ENCODE peak calls at places on chromosomes 1 and 21, in ten cellular contexts. D, E, Z, T, L, P, Q, S, M and O are unnamed samples.
A peak's percentile ranks its signal among the peaks of the same experiment; 100 is the strongest.

GRCh38 chr1:22804333-22804906 is 93.8 kb downstream of the EPHB2 start:
- DNase-seq in M (no peak), T (no peak), P (no peak), S (no peak), Q (no peak), E (no peak), L (no peak), Z (no peak), D (no peak), O (no peak)

GRCh38 chr1:208595745-208596144 is 351.6 kb upstream of the PLXNA2 start:
- DNase-seq in D (no peak), Z (no peak), M (peak; percentile 25), L (no peak), Q (no peak), T (no peak), E (no peak), S (no peak), P (no peak), O (no peak)

GRCh38 chr1:212655668-212656440 is 43.8 kb downstream of the BATF3 start:
- DNase-seq in L (no peak), P (no peak), Z (no peak), D (peak; percentile 91), E (no peak), T (no peak), Q (no peak), M (no peak), S (no peak), O (no peak)

GRCh38 chr1:181676269-181676668 is 193.0 kb downstream of the CACNA1E start:
- DNase-seq in T (no peak), E (no peak), L (no peak), D (peak; percentile 46), S (peak; percentile 29), M (peak; percentile 54), Z (no peak), Q (no peak), P (no peak), O (peak; percentile 53)

GRCh38 chr21:26966360-26966977 is 419 bp downstream of the ADAMTS5 start:
- DNase-seq in Z (no peak), D (peak; percentile 73), S (no peak), T (peak; percentile 40), M (peak; percentile 25), P (peak; percentile 65), Q (no peak), E (no peak), L (no peak), O (no peak)

GRCh38 chr1:93446837-93447451 is 974 bp upstream of the FNBP1L start:
- DNase-seq in P (no peak), S (no peak), E (peak; percentile 69), T (no peak), L (peak; percentile 6), Z (no peak), M (peak; percentile 24), D (no peak), Q (no peak), O (peak; percentile 89)

GRCh38 chr1:230976825-230977747 is 1.6 kb downstream of the TTC13 start:
- DNase-seq in E (no peak), Z (peak; percentile 76), L (peak; percentile 71), M (no peak), Q (peak; percentile 65), D (no peak), P (no peak), T (no peak), S (no peak), O (peak; percentile 41)

GRCh38 chr21:45145146-45145545 is 70.8 kb downstream of the ADARB1 start:
- DNase-seq in S (no peak), T (no peak), P (no peak), Q (no peak), E (no peak), L (no peak), Z (no peak), D (no peak), M (no peak), O (no peak)

GRCh38 chr21:38219049-38219628 is 37.7 kb upstream of the KCNJ15 start:
- DNase-seq in L (peak; percentile 87), Q (peak; percentile 25), T (peak; percentile 80), M (peak; percentile 82), D (peak; percentile 84), Z (peak; percentile 8), S (peak; percentile 35), E (no peak), P (peak; percentile 77), O (peak; percentile 72)

GRCh38 chr1:178825167-178825566 is 45.7 kb downstream of the ANGPTL1 start:
- DNase-seq in S (no peak), M (no peak), D (no peak), T (no peak), E (no peak), P (no peak), L (no peak), Q (no peak), Z (no peak), O (no peak)

GRCh38 chr1:22188914-22189313 is 46.0 kb upstream of the WNT4 start:
- DNase-seq in Z (no peak), S (no peak), L (no peak), E (peak; percentile 5), D (no peak), Q (no peak), T (no peak), P (no peak), M (no peak), O (no peak)

GRCh38 chr1:47417129-47418044 is 1.3 kb downstream of the FOXE3 start:
- DNase-seq in T (no peak), L (no peak), P (no peak), E (no peak), Q (no peak), D (no peak), S (no peak), M (no peak), Z (no peak), O (no peak)

GRCh38 chr1:47423872-47424271 is 7.8 kb downstream of the FOXE3 start:
- DNase-seq in E (no peak), S (no peak), M (no peak), L (no peak), D (no peak), Z (no peak), P (no peak), Q (no peak), T (no peak), O (no peak)

GRCh38 chr1:47418681-47419272 is 2.7 kb downstream of the FOXE3 start:
- DNase-seq in T (no peak), L (no peak), S (no peak), P (no peak), Z (no peak), E (no peak), Q (no peak), M (no peak), D (peak; percentile 49), O (no peak)

GRCh38 chr1:47418122-47418521 is 2.0 kb downstream of the FOXE3 start:
- DNase-seq in L (no peak), Q (no peak), Z (no peak), P (no peak), E (no peak), T (no peak), D (no peak), S (no peak), M (no peak), O (no peak)

GRCh38 chr1:47420547-47420946 is 4.5 kb downstream of the FOXE3 start:
- DNase-seq in L (no peak), D (no peak), M (no peak), Z (no peak), E (no peak), T (no peak), S (no peak), P (no peak), Q (no peak), O (no peak)
- H3K27me3 ChIP-seq in L (peaks cover 31% of the 10 kb centered on the region), D (peaks cover 44% of the 10 kb centered on the region), M (peaks cover 58% of the 10 kb centered on the region), Z (peaks cover 10% of the 10 kb centered on the region), E (no peaks in the 10 kb centered on the region), T (peaks cover 34% of the 10 kb centered on the region), S (peaks cover 66% of the 10 kb centered on the region), P (peaks cover 36% of the 10 kb centered on the region), Q (peaks cover 11% of the 10 kb centered on the region), O (peaks cover 12% of the 10 kb centered on the region)

GRCh38 chr1:186681806-186682205 is 1.6 kb upstream of the PTGS2 start:
- DNase-seq in E (no peak), T (no peak), Q (no peak), D (no peak), Z (no peak), P (no peak), S (no peak), L (peak; percentile 49), M (no peak), O (no peak)
- H3K4me3 ChIP-seq in E (no peak overlapping the region), T (no peak overlapping the region), Q (no peak overlapping the region), D (no peak overlapping the region), Z (no peak overlapping the region), P (peak overlapping the region; percentile 65), S (no peak overlapping the region), L (peak overlapping the region; percentile 87), M (no peak overlapping the region), O (no peak overlapping the region)

GRCh38 chr1:158054721-158055120 is 61.3 kb downstream of the KIRREL1 start:
- DNase-seq in Z (no peak), D (no peak), E (no peak), M (no peak), S (no peak), T (no peak), L (no peak), P (no peak), Q (no peak), O (no peak)

GRCh38 chr1:158053276-158053675 is 59.8 kb downstream of the KIRREL1 start:
- DNase-seq in L (no peak), M (no peak), T (no peak), D (no peak), Q (no peak), P (no peak), E (no peak), Z (no peak), S (no peak), O (no peak)

GRCh38 chr1:158058339-158059025 is 65.0 kb downstream of the KIRREL1 start:
- DNase-seq in M (no peak), L (no peak), Z (no peak), Q (no peak), E (no peak), T (no peak), S (no peak), D (no peak), P (no peak), O (no peak)

GRCh38 chr1:158060001-158060400 is 66.6 kb downstream of the KIRREL1 start:
- DNase-seq in T (no peak), M (no peak), S (peak; percentile 46), P (no peak), D (peak; percentile 95), L (no peak), Z (no peak), E (no peak), Q (no peak), O (no peak)

GRCh38 chr1:158055854-158056253 is 62.4 kb downstream of the KIRREL1 start:
- DNase-seq in M (no peak), D (peak; percentile 40), Q (no peak), Z (no peak), S (no peak), E (no peak), P (no peak), L (peak; percentile 85), T (no peak), O (no peak)
- H3K27me3 ChIP-seq in M (no peaks in the 10 kb centered on the region), D (no peaks in the 10 kb centered on the region), Q (no peaks in the 10 kb centered on the region), Z (no peaks in the 10 kb centered on the region), S (no peaks in the 10 kb centered on the region), E (no peaks in the 10 kb centered on the region), P (no peaks in the 10 kb centered on the region), L (no peaks in the 10 kb centered on the region), T (no peaks in the 10 kb centered on the region), O (no peaks in the 10 kb centered on the region)

DNA sequence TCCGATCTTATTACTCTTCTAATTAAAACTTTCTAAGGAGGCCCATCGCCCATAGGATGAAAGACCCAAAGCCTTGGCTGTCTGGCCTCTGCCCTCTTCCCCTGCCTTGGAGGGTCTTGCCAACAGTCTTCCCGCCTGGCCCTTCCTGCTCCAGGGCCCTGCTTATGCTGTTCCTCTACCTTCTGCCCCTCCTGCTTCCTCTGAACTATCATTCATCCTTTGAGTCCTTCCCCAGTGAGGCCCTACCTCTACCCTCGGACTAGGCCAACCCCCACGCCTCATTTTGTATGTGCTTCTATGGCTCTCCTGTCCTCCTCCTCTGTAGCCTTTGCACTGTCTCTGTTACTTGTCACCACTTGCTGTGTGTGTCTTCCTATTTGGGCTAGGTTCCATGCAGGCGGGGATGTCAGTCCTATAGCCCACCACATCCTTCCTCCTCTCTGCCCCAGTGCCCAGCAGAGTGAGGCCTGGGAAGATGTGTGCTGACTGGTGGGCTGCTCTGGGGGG is 5.4 kb downstream of the RUSC1 start:
- DNase-seq in S (no peak), E (no peak), Q (no peak), P (peak; percentile 61), Z (no peak), M (no peak), L (no peak), T (no peak), D (no peak), O (no peak)
- H3K4me3 ChIP-seq in S (no peak overlapping the region), E (no peak overlapping the region), Q (no peak overlapping the region), P (no peak overlapping the region), Z (no peak overlapping the region), M (no peak overlapping the region), L (no peak overlapping the region), T (no peak overlapping the region), D (no peak overlapping the region), O (no peak overlapping the region)